ENCODE peak calls at places on chromosomes 6 and 20, in seven cellular contexts. One of them, this sample, is unnamed. For H3K27me3 and H3K4me1, the result is how much of the 10 kb centered on the place peaks cover.

GRCh38 chr20:25249198-25249931 is 1.5 kb downstream of the PYGB start:
- DNase-seq in H9: peak
- DNase-seq in aorta: no peak
- DNase-seq in upper lobe of right lung: no peak
- DNase-seq in left lung: no peak
- DNase-seq in breast epithelium: no peak
- DNase-seq in heart left ventricle: no peak
- DNase-seq in this sample: no peak

GRCh38 chr6:90456001-90456400 is 130.9 kb downstream of the MAP3K7 start:
- DNase-seq in heart left ventricle: no peak
- DNase-seq in breast epithelium: no peak
- DNase-seq in aorta: no peak
- DNase-seq in H9: no peak
- DNase-seq in upper lobe of right lung: no peak
- DNase-seq in left lung: no peak
- DNase-seq in this sample: no peak

GRCh38 chr20:37388831-37389230 is 42.9 kb downstream of the SRC start:
- DNase-seq in left lung: no peak
- DNase-seq in breast epithelium: no peak
- DNase-seq in upper lobe of right lung: no peak
- DNase-seq in aorta: no peak
- DNase-seq in heart left ventricle: no peak
- DNase-seq in H9: no peak
- DNase-seq in this sample: no peak

GRCh38 chr20:2692036-2692885 is at the start of gene EBF4:
- DNase-seq in heart left ventricle: peak
- DNase-seq in aorta: peak
- DNase-seq in left lung: peak
- DNase-seq in upper lobe of right lung: no peak
- DNase-seq in breast epithelium: no peak
- DNase-seq in H9: peak
- DNase-seq in this sample: peak

GRCh38 chr6:52517502-52518278 is 59.2 kb downstream of the TRAM2 start:
- DNase-seq in H9: peak
- DNase-seq in heart left ventricle: peak
- DNase-seq in left lung: no peak
- DNase-seq in breast epithelium: peak
- DNase-seq in aorta: peak
- DNase-seq in upper lobe of right lung: no peak
- DNase-seq in this sample: peak

GRCh38 chr6:108969776-108970175 is 121.6 kb downstream of the ARMC2 start:
- DNase-seq in breast epithelium: no peak
- DNase-seq in H9: no peak
- DNase-seq in upper lobe of right lung: no peak
- DNase-seq in left lung: no peak
- DNase-seq in heart left ventricle: no peak
- DNase-seq in aorta: no peak
- DNase-seq in this sample: peak

GRCh38 chr20:56247954-56248782 is at the start of gene MC3R:
- DNase-seq in left lung: peak
- DNase-seq in aorta: no peak
- DNase-seq in breast epithelium: peak
- DNase-seq in H9: peak
- DNase-seq in heart left ventricle: peak
- DNase-seq in upper lobe of right lung: peak
- DNase-seq in this sample: peak

GRCh38 chr20:53901064-53901463 is 169.3 kb downstream of the BCAS1 start:
- DNase-seq in breast epithelium: no peak
- DNase-seq in left lung: no peak
- DNase-seq in upper lobe of right lung: no peak
- DNase-seq in H9: no peak
- DNase-seq in aorta: no peak
- DNase-seq in heart left ventricle: no peak
- DNase-seq in this sample: no peak

GRCh38 chr6:87742106-87742505 is 40.1 kb upstream of the AKIRIN2 start:
- DNase-seq in H9: no peak
- DNase-seq in heart left ventricle: no peak
- DNase-seq in breast epithelium: no peak
- DNase-seq in aorta: no peak
- DNase-seq in upper lobe of right lung: no peak
- DNase-seq in left lung: no peak
- DNase-seq in this sample: no peak

GRCh38 chr6:80163754-80164187 is 57.3 kb downstream of the BCKDHB start:
- DNase-seq in H9: no peak
- DNase-seq in aorta: no peak
- DNase-seq in breast epithelium: no peak
- DNase-seq in heart left ventricle: no peak
- DNase-seq in left lung: no peak
- DNase-seq in upper lobe of right lung: no peak
- DNase-seq in this sample: peak

GRCh38 chr20:59150821-59151251 is 12.8 kb upstream of the ZNF831 start:
- DNase-seq in aorta: no peak
- DNase-seq in breast epithelium: no peak
- DNase-seq in left lung: no peak
- DNase-seq in H9: no peak
- DNase-seq in upper lobe of right lung: no peak
- DNase-seq in heart left ventricle: no peak
- DNase-seq in this sample: no peak

GRCh38 chr20:59151391-59151790 is 12.2 kb upstream of the ZNF831 start:
- DNase-seq in left lung: no peak
- DNase-seq in heart left ventricle: no peak
- DNase-seq in aorta: no peak
- DNase-seq in breast epithelium: no peak
- DNase-seq in upper lobe of right lung: no peak
- DNase-seq in H9: no peak
- DNase-seq in this sample: no peak

GRCh38 chr20:59153355-59153681 is 10.3 kb upstream of the ZNF831 start:
- DNase-seq in upper lobe of right lung: peak
- DNase-seq in aorta: peak
- DNase-seq in left lung: no peak
- DNase-seq in heart left ventricle: peak
- DNase-seq in H9: no peak
- DNase-seq in breast epithelium: peak
- DNase-seq in this sample: no peak

GRCh38 chr20:59152559-59153354 is 10.9 kb upstream of the ZNF831 start:
- DNase-seq in H9: no peak
- DNase-seq in breast epithelium: no peak
- DNase-seq in upper lobe of right lung: no peak
- DNase-seq in aorta: no peak
- DNase-seq in heart left ventricle: no peak
- DNase-seq in left lung: no peak
- DNase-seq in this sample: no peak

DNA sequence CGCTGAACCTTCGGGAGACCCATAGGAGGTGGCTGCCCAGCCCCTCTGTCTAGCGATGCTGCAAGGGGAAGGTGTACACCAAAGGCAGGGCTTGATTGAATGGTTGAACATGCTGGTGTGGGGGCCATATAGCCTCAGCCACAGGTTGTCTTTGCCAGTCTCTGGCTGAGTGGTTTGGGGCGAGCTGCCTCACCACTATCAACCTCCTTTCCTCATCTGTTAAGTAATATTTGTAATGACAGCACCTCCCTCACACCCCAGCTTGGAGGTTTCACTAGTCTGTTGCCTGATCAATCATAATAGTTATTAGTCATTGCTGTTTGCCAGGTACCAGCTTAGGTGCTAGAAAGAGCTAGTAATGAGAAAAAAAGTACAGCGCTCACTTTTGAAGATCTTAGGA is 11.8 kb upstream of the ZNF831 start:
- DNase-seq in breast epithelium: no peak
- DNase-seq in heart left ventricle: no peak
- DNase-seq in H9: no peak
- DNase-seq in upper lobe of right lung: no peak
- DNase-seq in left lung: no peak
- DNase-seq in aorta: no peak
- DNase-seq in this sample: no peak
- H3K27me3 ChIP-seq in breast epithelium: under half
- H3K27me3 ChIP-seq in heart left ventricle: under half
- H3K27me3 ChIP-seq in H9: under half
- H3K27me3 ChIP-seq in upper lobe of right lung: under half
- H3K27me3 ChIP-seq in left lung: under half
- H3K27me3 ChIP-seq in aorta: under half
- H3K27me3 ChIP-seq in this sample: under half

GRCh38 chr6:127110712-127111111 is 7.8 kb upstream of the RSPO3 start:
- DNase-seq in H9: no peak
- DNase-seq in upper lobe of right lung: no peak
- DNase-seq in left lung: no peak
- DNase-seq in aorta: no peak
- DNase-seq in heart left ventricle: no peak
- DNase-seq in breast epithelium: no peak
- DNase-seq in this sample: no peak

GRCh38 chr6:127111526-127111925 is 6.9 kb upstream of the RSPO3 start:
- DNase-seq in H9: no peak
- DNase-seq in heart left ventricle: no peak
- DNase-seq in breast epithelium: no peak
- DNase-seq in aorta: no peak
- DNase-seq in upper lobe of right lung: no peak
- DNase-seq in left lung: no peak
- DNase-seq in this sample: no peak

GRCh38 chr6:127102859-127103258 is 15.6 kb upstream of the RSPO3 start:
- DNase-seq in upper lobe of right lung: no peak
- DNase-seq in breast epithelium: no peak
- DNase-seq in left lung: no peak
- DNase-seq in H9: no peak
- DNase-seq in aorta: no peak
- DNase-seq in heart left ventricle: no peak
- DNase-seq in this sample: no peak

GRCh38 chr6:127103482-127103881 is 15.0 kb upstream of the RSPO3 start:
- DNase-seq in upper lobe of right lung: no peak
- DNase-seq in left lung: no peak
- DNase-seq in heart left ventricle: no peak
- DNase-seq in breast epithelium: no peak
- DNase-seq in aorta: no peak
- DNase-seq in H9: no peak
- DNase-seq in this sample: no peak

GRCh38 chr6:127107916-127108315 is 10.6 kb upstream of the RSPO3 start:
- DNase-seq in left lung: no peak
- DNase-seq in heart left ventricle: no peak
- DNase-seq in breast epithelium: no peak
- DNase-seq in H9: no peak
- DNase-seq in aorta: no peak
- DNase-seq in upper lobe of right lung: no peak
- DNase-seq in this sample: no peak
- H3K4me1 ChIP-seq in left lung: under half
- H3K4me1 ChIP-seq in heart left ventricle: under half
- H3K4me1 ChIP-seq in breast epithelium: under half
- H3K4me1 ChIP-seq in H9: under half
- H3K4me1 ChIP-seq in aorta: under half
- H3K4me1 ChIP-seq in upper lobe of right lung: under half
- H3K4me1 ChIP-seq in this sample: under half

DNA sequence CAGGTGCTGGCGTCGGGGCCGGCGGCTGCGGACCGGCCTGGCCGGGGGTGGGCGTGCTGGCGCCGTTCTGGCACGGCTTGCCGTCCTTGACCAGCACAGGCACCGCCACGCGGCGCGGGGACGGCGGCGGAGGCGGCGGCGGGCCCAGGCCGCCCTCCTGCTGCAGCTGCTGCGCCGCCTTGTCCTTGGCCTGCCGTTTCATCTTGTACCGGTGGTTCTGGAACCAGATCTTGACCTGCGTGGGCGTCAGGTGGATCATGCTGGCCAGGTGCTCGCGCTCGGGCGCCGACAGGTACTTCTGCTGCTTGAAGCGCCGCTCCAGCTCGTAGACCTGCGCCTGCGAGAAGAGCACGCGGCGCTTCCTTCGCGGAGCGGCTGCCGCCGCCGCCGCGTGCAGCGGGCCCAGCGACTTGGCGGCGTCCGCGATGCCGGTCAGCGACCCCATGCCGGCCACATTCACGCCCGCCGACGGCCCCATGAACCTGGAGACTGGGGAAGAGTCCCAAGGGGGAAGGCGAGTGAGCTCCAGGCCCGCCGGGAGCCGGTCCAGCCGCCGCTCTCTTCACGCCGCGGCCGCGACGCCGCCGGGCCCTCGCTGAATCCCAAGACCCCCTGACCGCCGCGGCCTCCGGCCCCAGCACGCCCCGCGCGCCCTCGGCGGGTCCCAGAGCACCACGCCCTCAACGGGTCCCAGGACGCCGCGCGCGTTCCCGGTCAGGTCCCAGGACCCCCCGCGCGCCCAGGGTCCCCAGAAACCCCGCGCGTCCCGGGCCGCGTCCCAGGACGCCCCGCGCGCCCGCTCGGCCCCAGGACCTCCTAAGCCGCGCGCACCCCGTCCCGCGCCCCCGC is 1.1 kb downstream of the NKX2-4 start:
- DNase-seq in upper lobe of right lung: peak
- DNase-seq in breast epithelium: no peak
- DNase-seq in H9: no peak
- DNase-seq in aorta: peak
- DNase-seq in left lung: peak
- DNase-seq in heart left ventricle: no peak
- DNase-seq in this sample: no peak
- H3K27me3 ChIP-seq in upper lobe of right lung: half or more
- H3K27me3 ChIP-seq in breast epithelium: under half
- H3K27me3 ChIP-seq in H9: half or more
- H3K27me3 ChIP-seq in aorta: under half
- H3K27me3 ChIP-seq in left lung: half or more
- H3K27me3 ChIP-seq in heart left ventricle: half or more
- H3K27me3 ChIP-seq in this sample: under half

GRCh38 chr6:41780623-41781301 is at the start of gene PRICKLE4:
- DNase-seq in H9: no peak
- DNase-seq in heart left ventricle: peak
- DNase-seq in breast epithelium: no peak
- DNase-seq in aorta: peak
- DNase-seq in upper lobe of right lung: peak
- DNase-seq in left lung: peak
- DNase-seq in this sample: no peak

GRCh38 chr6:41779793-41780622 is at the start of gene FRS3:
- DNase-seq in H9: peak
- DNase-seq in heart left ventricle: peak
- DNase-seq in breast epithelium: peak
- DNase-seq in aorta: peak
- DNase-seq in left lung: peak
- DNase-seq in upper lobe of right lung: peak
- DNase-seq in this sample: peak

GRCh38 chr6:41779336-41779735 is 364 bp downstream of the FRS3 start:
- DNase-seq in breast epithelium: no peak
- DNase-seq in heart left ventricle: no peak
- DNase-seq in aorta: no peak
- DNase-seq in upper lobe of right lung: no peak
- DNase-seq in H9: no peak
- DNase-seq in left lung: no peak
- DNase-seq in this sample: no peak

GRCh38 chr6:41783106-41783780 is 2.7 kb downstream of the PRICKLE4 start:
- DNase-seq in heart left ventricle: no peak
- DNase-seq in left lung: no peak
- DNase-seq in breast epithelium: no peak
- DNase-seq in H9: no peak
- DNase-seq in aorta: no peak
- DNase-seq in upper lobe of right lung: no peak
- DNase-seq in this sample: no peak

DNA sequence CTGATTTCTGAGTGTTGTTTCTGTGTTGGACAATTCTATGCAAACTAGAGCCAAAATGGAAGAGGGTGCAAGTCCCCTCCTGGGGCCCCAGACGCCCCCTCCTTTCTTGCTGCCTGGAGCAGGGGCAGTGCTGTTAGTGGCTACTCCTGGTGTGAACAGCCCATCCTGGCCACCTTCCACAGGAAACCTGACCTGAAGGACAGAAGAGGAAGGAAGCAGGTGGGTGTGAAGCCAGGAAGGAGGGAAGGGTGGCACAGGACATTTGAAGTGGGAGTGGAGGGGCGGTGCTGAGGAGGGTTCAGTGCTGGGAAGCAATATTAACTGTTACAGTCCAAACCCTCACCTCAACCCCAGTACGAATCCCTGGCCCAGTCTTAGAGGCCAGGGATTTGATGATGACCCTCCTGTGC is 725 bp downstream of the PRICKLE4 start:
- DNase-seq in H9: no peak
- DNase-seq in heart left ventricle: peak
- DNase-seq in left lung: no peak
- DNase-seq in breast epithelium: no peak
- DNase-seq in upper lobe of right lung: peak
- DNase-seq in aorta: no peak
- DNase-seq in this sample: no peak
- H3K4me1 ChIP-seq in H9: under half
- H3K4me1 ChIP-seq in heart left ventricle: under half
- H3K4me1 ChIP-seq in left lung: under half
- H3K4me1 ChIP-seq in breast epithelium: under half
- H3K4me1 ChIP-seq in upper lobe of right lung: under half
- H3K4me1 ChIP-seq in aorta: under half
- H3K4me1 ChIP-seq in this sample: under half